ENCODE peak calls at places on chromosomes 5 and 9, in eight cellular contexts. E is CD8-positive, alpha-beta T cell; H is A673; O is testis; T is H9; J is BE2C; I is CD4-positive, alpha-beta T cell; Z is IMR-90. W is an unnamed sample. For H3K27me3 and H3K9me3, the result is how much of the 10 kb centered on the place peaks cover.

GRCh38 chr5:87195616-87196015 is 72.1 kb upstream of the RASA1 start:
- DNase-seq in H (peak), E (no peak), Z (peak), J (no peak), I (no peak), O (no peak), T (no peak), W (no peak)

GRCh38 chr9:120066315-120066714 is 513.7 kb downstream of the CDK5RAP2 start:
- DNase-seq in E (no peak), H (no peak), I (no peak), J (no peak), O (no peak), Z (no peak), T (no peak), W (no peak)

GRCh38 chr5:158819840-158820620 is 279.7 kb downstream of the EBF1 start:
- DNase-seq in J (no peak), I (no peak), H (no peak), T (no peak), O (no peak), Z (peak), E (no peak), W (no peak)

GRCh38 chr9:30673132-30673531 is 1711.3 kb upstream of the ACO1 start:
- DNase-seq in T (no peak), E (no peak), J (no peak), H (no peak), I (no peak), Z (no peak), O (no peak), W (no peak)

GRCh38 chr9:78884611-78885150 is 587.8 kb downstream of the PSAT1 start:
- DNase-seq in E (no peak), H (no peak), J (no peak), I (no peak), T (no peak), Z (peak), O (no peak), W (no peak)

GRCh38 chr5:173618927-173619519 is 2.6 kb upstream of the BOD1 start:
- DNase-seq in H (peak), E (peak), T (no peak), I (no peak), Z (peak), O (peak), J (peak), W (no peak)

GRCh38 chr5:14342306-14342705 is 199.2 kb downstream of the TRIO start:
- DNase-seq in J (peak), E (no peak), O (no peak), I (no peak), T (no peak), H (no peak), Z (peak), W (no peak)

GRCh38 chr5:147822686-147823491 is 8.6 kb downstream of the SPINK1 start:
- DNase-seq in T (peak), I (peak), E (peak), J (peak), H (peak), O (peak), Z (peak), W (no peak)

GRCh38 chr9:114091711-114092110 is 7.4 kb downstream of the KIF12 start:
- DNase-seq in O (no peak), E (no peak), T (no peak), J (no peak), H (no peak), I (no peak), Z (no peak), W (no peak)

GRCh38 chr5:170139786-170140335 is 34.2 kb downstream of the FOXI1 start:
- DNase-seq in J (no peak), Z (no peak), T (no peak), O (no peak), I (no peak), H (no peak), E (no peak), W (peak)

GRCh38 chr9:90940280-90940679 is 138.7 kb downstream of the SYK start:
- DNase-seq in E (no peak), Z (no peak), T (no peak), J (no peak), O (no peak), H (no peak), I (no peak), W (no peak)

GRCh38 chr5:116992681-116993080 is 418.1 kb upstream of the SEMA6A start:
- DNase-seq in E (no peak), O (no peak), Z (no peak), T (no peak), J (no peak), I (no peak), H (no peak), W (no peak)

GRCh38 chr5:72070519-72070918 is 36.8 kb upstream of the MAP1B start:
- DNase-seq in E (no peak), I (no peak), J (no peak), T (peak), Z (no peak), O (no peak), H (no peak), W (no peak)

GRCh38 chr9:135077497-135078200 is 9.8 kb upstream of the OLFM1 start:
- DNase-seq in I (no peak), E (no peak), Z (no peak), H (peak), J (no peak), O (peak), T (peak), W (no peak)

GRCh38 chr5:124512236-124512635 is 234.2 kb downstream of the ZNF608 start:
- DNase-seq in H (no peak), Z (peak), O (no peak), E (no peak), T (no peak), J (no peak), I (no peak), W (no peak)

GRCh38 chr9:12849486-12850010 is 74.7 kb downstream of the LURAP1L start:
- DNase-seq in H (no peak), T (no peak), E (no peak), Z (peak), I (no peak), O (no peak), J (no peak), W (no peak)

GRCh38 chr9:86695904-86696424 is 251.3 kb downstream of the GAS1 start:
- DNase-seq in Z (peak), I (no peak), O (no peak), H (no peak), T (no peak), E (no peak), J (no peak), W (peak)

GRCh38 chr9:7963026-7963425 is 163.4 kb upstream of the DMAC1 start:
- DNase-seq in I (no peak), H (no peak), E (no peak), O (no peak), T (no peak), J (no peak), Z (no peak), W (no peak)

GRCh38 chr5:76874088-76874581 is 24.3 kb downstream of the S100Z start:
- DNase-seq in T (no peak), H (no peak), I (no peak), O (no peak), Z (no peak), E (no peak), J (no peak), W (no peak)

GRCh38 chr9:94937214-94937903 is 210.9 kb downstream of the AOPEP start:
- DNase-seq in O (no peak), Z (peak), I (no peak), E (no peak), H (peak), T (no peak), J (no peak), W (no peak)

GRCh38 chr5:157560560-157560959 is 15.0 kb downstream of the ADAM19 start:
- DNase-seq in H (no peak), J (no peak), E (no peak), O (no peak), Z (peak), T (no peak), I (no peak), W (no peak)

GRCh38 chr5:150410524-150411244 is 2.0 kb downstream of the CD74 start:
- DNase-seq in E (peak), I (peak), Z (peak), H (peak), J (peak), O (peak), T (peak), W (no peak)

GRCh38 chr9:87569008-87569908 is 71.6 kb downstream of the DAPK1 start:
- DNase-seq in I (no peak), E (no peak), H (peak), J (peak), O (peak), T (no peak), Z (no peak), W (no peak)

GRCh38 chr5:42858709-42859108 is 47.0 kb upstream of the SELENOP start:
- DNase-seq in Z (no peak), E (no peak), O (no peak), J (no peak), H (no peak), I (no peak), T (no peak), W (no peak)

DNA sequence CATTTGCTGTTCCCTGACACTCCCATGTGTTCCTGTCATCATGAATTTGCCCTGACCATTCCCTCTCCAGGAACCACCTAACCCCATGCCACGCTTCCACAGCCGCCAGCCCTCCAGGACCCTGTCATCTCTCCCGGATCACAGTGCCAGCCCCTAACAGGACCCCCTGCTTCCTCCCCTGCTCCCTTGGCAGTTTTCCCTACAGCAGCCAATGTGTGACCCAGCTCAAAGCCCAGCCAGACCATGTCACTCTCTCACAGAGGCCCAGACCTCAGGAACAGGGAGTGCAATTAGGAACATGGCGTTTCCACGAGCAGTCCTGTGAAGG is 8.1 kb downstream of the FOXE1 start:
- DNase-seq in H (no peak), E (no peak), T (no peak), Z (no peak), I (no peak), J (no peak), O (no peak), W (no peak)
- H3K27me3 ChIP-seq in H (half or more), E (under half), T (half or more), Z (half or more), I (half or more), J (half or more), O (under half), W (under half)

GRCh38 chr5:1056611-1057484 is 48.2 kb downstream of the NKD2 start:
- DNase-seq in H (no peak), I (no peak), Z (no peak), T (no peak), O (no peak), J (no peak), E (no peak), W (no peak)

GRCh38 chr5:1057485-1057825 is 48.9 kb downstream of the NKD2 start:
- DNase-seq in E (no peak), T (no peak), Z (no peak), O (no peak), H (no peak), I (no peak), J (no peak), W (no peak)

GRCh38 chr5:1058549-1058945 is 49.9 kb downstream of the NKD2 start:
- DNase-seq in Z (no peak), O (no peak), J (no peak), I (no peak), H (no peak), E (no peak), T (no peak), W (no peak)

GRCh38 chr5:1058988-1059883 is 50.6 kb downstream of the NKD2 start:
- DNase-seq in Z (no peak), H (no peak), E (no peak), I (no peak), O (no peak), J (no peak), T (no peak), W (no peak)

DNA sequence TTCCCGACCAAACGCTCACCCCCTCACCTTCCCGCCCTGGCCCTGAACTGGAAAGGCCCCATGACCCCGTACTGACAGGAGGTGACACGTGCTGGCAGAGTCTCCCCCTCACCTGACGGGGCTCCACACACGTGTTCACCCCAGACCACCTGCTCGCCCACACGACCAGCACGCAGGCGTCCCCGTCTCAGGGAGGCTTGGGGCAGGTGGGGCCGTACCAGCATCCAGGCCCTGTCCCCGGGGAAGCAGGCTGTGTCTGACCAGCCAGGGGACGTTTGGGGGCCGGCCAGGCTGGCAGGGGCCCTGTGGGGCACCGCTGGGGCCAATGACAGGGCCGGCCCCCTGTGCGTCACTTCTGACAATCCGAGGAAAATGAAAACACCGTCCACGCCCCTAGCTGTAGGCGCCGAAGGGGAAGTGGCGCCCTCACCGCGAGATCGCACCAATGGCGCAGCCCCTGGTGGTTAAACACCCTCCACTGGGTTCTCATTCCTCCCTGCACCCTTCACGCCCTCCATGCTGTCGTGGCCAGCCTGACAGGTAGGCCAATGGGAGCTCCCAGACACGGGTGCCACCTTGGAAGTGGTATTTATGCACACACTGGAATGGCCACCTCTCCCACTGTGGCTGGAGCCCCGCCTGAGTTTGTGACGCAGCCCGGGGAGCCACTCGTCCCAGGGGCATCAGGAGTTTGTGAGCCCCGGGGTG is 49.4 kb downstream of the NKD2 start:
- DNase-seq in T (no peak), J (no peak), H (no peak), I (no peak), E (no peak), O (no peak), Z (no peak), W (no peak)
- H3K9me3 ChIP-seq in T (under half), J (under half), H (under half), I (under half), E (under half), O (under half), Z (under half), W (under half)

GRCh38 chr9:132175431-132175830 is 13.6 kb downstream of the NTNG2 start:
- DNase-seq in H (no peak), Z (no peak), I (no peak), J (no peak), O (no peak), E (no peak), T (no peak), W (no peak)
- H3K27me3 ChIP-seq in H (under half), Z (under half), I (under half), J (under half), O (under half), E (under half), T (under half), W (under half)

DNA sequence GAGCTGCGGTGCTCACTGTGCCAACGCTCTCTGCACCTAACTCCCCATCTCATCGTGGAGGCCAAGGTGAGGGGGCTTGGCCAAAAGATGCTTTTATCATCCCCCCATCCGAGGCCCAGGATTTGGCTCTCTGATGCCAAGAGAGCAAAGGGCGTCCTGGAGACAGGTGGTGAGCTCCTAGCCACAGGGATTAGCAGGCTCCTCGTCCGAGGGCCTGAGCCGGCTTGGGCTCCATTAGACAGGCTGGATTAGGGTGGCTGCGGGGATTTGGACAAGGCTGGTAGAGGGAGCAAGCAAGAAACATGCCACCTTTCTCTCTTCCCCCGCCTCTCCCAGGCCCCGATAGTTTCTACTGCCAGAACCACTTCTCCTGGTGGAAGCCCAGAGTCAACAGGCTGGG is 1.0 kb upstream of the GRM6 start:
- DNase-seq in O (no peak), I (no peak), T (no peak), H (no peak), Z (no peak), E (no peak), J (no peak), W (no peak)
- H3K9me3 ChIP-seq in O (under half), I (under half), T (under half), H (under half), Z (under half), E (under half), J (under half), W (under half)

GRCh38 chr9:138023394-138024124 is 146.0 kb downstream of the CACNA1B start:
- DNase-seq in E (no peak), Z (no peak), I (no peak), H (no peak), O (no peak), T (peak), J (no peak), W (no peak)

GRCh38 chr9:138021251-138022056 is 143.9 kb downstream of the CACNA1B start:
- DNase-seq in E (no peak), Z (no peak), O (no peak), T (no peak), I (no peak), J (no peak), H (no peak), W (no peak)

GRCh38 chr9:138022121-138022741 is 144.6 kb downstream of the CACNA1B start:
- DNase-seq in J (no peak), E (no peak), Z (no peak), H (peak), O (peak), I (peak), T (peak), W (no peak)

GRCh38 chr9:138024131-138024530 is 146.5 kb downstream of the CACNA1B start:
- DNase-seq in E (no peak), J (no peak), H (no peak), O (no peak), T (no peak), I (no peak), Z (no peak), W (no peak)

GRCh38 chr9:138022756-138023393 is 145.3 kb downstream of the CACNA1B start:
- DNase-seq in T (peak), J (no peak), H (no peak), Z (no peak), E (no peak), I (no peak), O (no peak), W (no peak)
- H3K27me3 ChIP-seq in T (under half), J (under half), H (under half), Z (under half), E (under half), I (under half), O (under half), W (under half)